ENCODE peak calls at places on chromosomes 12 and 14, in seven cellular contexts. One of them, this sample, is unnamed.

GRCh38 chr14:76104802-76105355 is 46.8 kb upstream of the GPATCH2L start:
- DNase-seq in HL-60: no peak
- DNase-seq in fibroblast of lung: no peak
- DNase-seq in left ventricle myocardium inferior: no peak
- DNase-seq in A549: no peak
- DNase-seq in astrocyte of the spinal cord: no peak
- DNase-seq in CD4-positive, alpha-beta T cell: no peak
- DNase-seq in this sample: no peak

GRCh38 chr12:3545121-3545796 is 54.3 kb downstream of the PRMT8 start:
- DNase-seq in HL-60: no peak
- DNase-seq in fibroblast of lung: no peak
- DNase-seq in left ventricle myocardium inferior: no peak
- DNase-seq in A549: no peak
- DNase-seq in astrocyte of the spinal cord: no peak
- DNase-seq in CD4-positive, alpha-beta T cell: no peak
- DNase-seq in this sample: no peak

GRCh38 chr12:46389130-46389616 is 16.6 kb upstream of the SLC38A2 start:
- DNase-seq in HL-60: no peak
- DNase-seq in fibroblast of lung: peak; percentile 99
- DNase-seq in left ventricle myocardium inferior: no peak
- DNase-seq in A549: no peak
- DNase-seq in astrocyte of the spinal cord: peak; percentile 93
- DNase-seq in CD4-positive, alpha-beta T cell: no peak
- DNase-seq in this sample: no peak

GRCh38 chr14:106691601-106692291 is 1165.4 kb downstream of the TMEM121 start:
- DNase-seq in HL-60: peak; percentile 64
- DNase-seq in fibroblast of lung: no peak
- DNase-seq in left ventricle myocardium inferior: peak; percentile 14
- DNase-seq in A549: no peak
- DNase-seq in astrocyte of the spinal cord: no peak
- DNase-seq in CD4-positive, alpha-beta T cell: peak; percentile 59
- DNase-seq in this sample: peak; percentile 44

GRCh38 chr12:50082644-50083043 is 2.5 kb upstream of the SMARCD1 start:
- DNase-seq in HL-60: no peak
- DNase-seq in fibroblast of lung: no peak
- DNase-seq in left ventricle myocardium inferior: no peak
- DNase-seq in A549: no peak
- DNase-seq in astrocyte of the spinal cord: no peak
- DNase-seq in CD4-positive, alpha-beta T cell: no peak
- DNase-seq in this sample: no peak

GRCh38 chr12:100716949-100717732 is 77.4 kb upstream of the ANO4 start:
- DNase-seq in HL-60: no peak
- DNase-seq in fibroblast of lung: peak; percentile 13
- DNase-seq in left ventricle myocardium inferior: no peak
- DNase-seq in A549: peak; percentile 28
- DNase-seq in astrocyte of the spinal cord: peak; percentile 7
- DNase-seq in CD4-positive, alpha-beta T cell: no peak
- DNase-seq in this sample: no peak

GRCh38 chr12:132322206-132323132 is 6.9 kb downstream of the GALNT9 start:
- DNase-seq in HL-60: no peak
- DNase-seq in fibroblast of lung: no peak
- DNase-seq in left ventricle myocardium inferior: no peak
- DNase-seq in A549: no peak
- DNase-seq in astrocyte of the spinal cord: peak; percentile 4
- DNase-seq in CD4-positive, alpha-beta T cell: no peak
- DNase-seq in this sample: no peak

GRCh38 chr14:65499138-65499537 is 86.6 kb downstream of the FUT8 start:
- DNase-seq in HL-60: no peak
- DNase-seq in fibroblast of lung: no peak
- DNase-seq in left ventricle myocardium inferior: no peak
- DNase-seq in A549: no peak
- DNase-seq in astrocyte of the spinal cord: no peak
- DNase-seq in CD4-positive, alpha-beta T cell: no peak
- DNase-seq in this sample: no peak

GRCh38 chr12:32535260-32535999 is 136.1 kb downstream of the FGD4 start:
- DNase-seq in HL-60: peak; percentile 88
- DNase-seq in fibroblast of lung: peak; percentile 83
- DNase-seq in left ventricle myocardium inferior: peak; percentile 89
- DNase-seq in A549: peak; percentile 31
- DNase-seq in astrocyte of the spinal cord: peak; percentile 75
- DNase-seq in CD4-positive, alpha-beta T cell: no peak
- DNase-seq in this sample: no peak

GRCh38 chr14:58750321-58751269 is 112.8 kb downstream of the DACT1 start:
- DNase-seq in HL-60: no peak
- DNase-seq in fibroblast of lung: no peak
- DNase-seq in left ventricle myocardium inferior: no peak
- DNase-seq in A549: no peak
- DNase-seq in astrocyte of the spinal cord: no peak
- DNase-seq in CD4-positive, alpha-beta T cell: no peak
- DNase-seq in this sample: no peak

GRCh38 chr12:113231275-113232231 is 10.3 kb downstream of the TPCN1 start:
- DNase-seq in HL-60: no peak
- DNase-seq in fibroblast of lung: peak; percentile 49
- DNase-seq in left ventricle myocardium inferior: no peak
- DNase-seq in A549: no peak
- DNase-seq in astrocyte of the spinal cord: peak; percentile 79
- DNase-seq in CD4-positive, alpha-beta T cell: no peak
- DNase-seq in this sample: no peak

GRCh38 chr14:23415821-23416480 is 7.9 kb upstream of the MYH6 start:
- DNase-seq in HL-60: no peak
- DNase-seq in fibroblast of lung: no peak
- DNase-seq in left ventricle myocardium inferior: no peak
- DNase-seq in A549: no peak
- DNase-seq in astrocyte of the spinal cord: no peak
- DNase-seq in CD4-positive, alpha-beta T cell: no peak
- DNase-seq in this sample: no peak

GRCh38 chr14:74465335-74465734 is 27.8 kb downstream of the NPC2 start:
- DNase-seq in HL-60: no peak
- DNase-seq in fibroblast of lung: no peak
- DNase-seq in left ventricle myocardium inferior: no peak
- DNase-seq in A549: no peak
- DNase-seq in astrocyte of the spinal cord: no peak
- DNase-seq in CD4-positive, alpha-beta T cell: no peak
- DNase-seq in this sample: no peak

GRCh38 chr12:50862316-50862715 is 19.6 kb downstream of the TMPRSS12 start:
- DNase-seq in HL-60: no peak
- DNase-seq in fibroblast of lung: peak; percentile 78
- DNase-seq in left ventricle myocardium inferior: no peak
- DNase-seq in A549: peak; percentile 44
- DNase-seq in astrocyte of the spinal cord: peak; percentile 46
- DNase-seq in CD4-positive, alpha-beta T cell: no peak
- DNase-seq in this sample: no peak

GRCh38 chr12:71426648-71427047 is 12.9 kb upstream of the LGR5 start:
- DNase-seq in HL-60: no peak
- DNase-seq in fibroblast of lung: peak; percentile 23
- DNase-seq in left ventricle myocardium inferior: no peak
- DNase-seq in A549: no peak
- DNase-seq in astrocyte of the spinal cord: peak; percentile 16
- DNase-seq in CD4-positive, alpha-beta T cell: no peak
- DNase-seq in this sample: no peak

DNA sequence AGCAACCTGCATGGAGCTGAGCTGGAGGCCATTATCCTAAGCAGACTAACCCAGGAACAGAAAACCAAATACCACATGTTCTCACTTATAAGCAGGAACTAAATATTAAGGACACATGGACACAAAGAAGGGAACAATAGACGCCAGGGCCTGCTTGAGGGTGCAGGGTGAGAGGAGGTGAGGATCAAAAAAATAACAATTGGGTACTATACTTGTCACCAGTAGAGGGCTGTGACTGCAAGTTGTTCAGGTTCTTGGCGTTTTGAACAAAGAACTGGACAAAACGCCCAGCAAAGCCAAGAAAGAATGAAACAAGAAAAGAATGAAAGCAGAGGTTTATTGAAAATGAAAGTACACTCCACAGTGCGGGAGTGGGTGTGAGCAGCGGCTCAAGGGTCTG is 208.5 kb upstream of the NEDD1 start:
- DNase-seq in HL-60: no peak
- DNase-seq in fibroblast of lung: no peak
- DNase-seq in left ventricle myocardium inferior: no peak
- DNase-seq in A549: no peak
- DNase-seq in astrocyte of the spinal cord: no peak
- DNase-seq in CD4-positive, alpha-beta T cell: no peak
- DNase-seq in this sample: no peak
- TF ChIP-seq CTCF in HL-60: no peak
- TF ChIP-seq CTCF in fibroblast of lung: peak; percentile 16
- TF ChIP-seq CTCF in left ventricle myocardium inferior: no peak
- TF ChIP-seq CTCF in A549: peak; percentile 29
- TF ChIP-seq CTCF in astrocyte of the spinal cord: no peak
- TF ChIP-seq CTCF in CD4-positive, alpha-beta T cell: no peak
- TF ChIP-seq CTCF in this sample: no peak

GRCh38 chr14:55706341-55706684 is 126.3 kb downstream of the KTN1 start:
- DNase-seq in HL-60: no peak
- DNase-seq in fibroblast of lung: no peak
- DNase-seq in left ventricle myocardium inferior: no peak
- DNase-seq in A549: no peak
- DNase-seq in astrocyte of the spinal cord: no peak
- DNase-seq in CD4-positive, alpha-beta T cell: no peak
- DNase-seq in this sample: no peak

GRCh38 chr14:55706893-55707292 is 126.9 kb downstream of the KTN1 start:
- DNase-seq in HL-60: no peak
- DNase-seq in fibroblast of lung: peak; percentile 5
- DNase-seq in left ventricle myocardium inferior: no peak
- DNase-seq in A549: no peak
- DNase-seq in astrocyte of the spinal cord: no peak
- DNase-seq in CD4-positive, alpha-beta T cell: no peak
- DNase-seq in this sample: no peak

GRCh38 chr14:55704654-55705053 is 124.6 kb downstream of the KTN1 start:
- DNase-seq in HL-60: no peak
- DNase-seq in fibroblast of lung: no peak
- DNase-seq in left ventricle myocardium inferior: no peak
- DNase-seq in A549: no peak
- DNase-seq in astrocyte of the spinal cord: no peak
- DNase-seq in CD4-positive, alpha-beta T cell: no peak
- DNase-seq in this sample: no peak

GRCh38 chr14:55705651-55706340 is 125.8 kb downstream of the KTN1 start:
- DNase-seq in HL-60: no peak
- DNase-seq in fibroblast of lung: no peak
- DNase-seq in left ventricle myocardium inferior: no peak
- DNase-seq in A549: no peak
- DNase-seq in astrocyte of the spinal cord: no peak
- DNase-seq in CD4-positive, alpha-beta T cell: no peak
- DNase-seq in this sample: no peak

GRCh38 chr14:55707365-55707804 is 127.4 kb downstream of the KTN1 start:
- DNase-seq in HL-60: peak; percentile 2
- DNase-seq in fibroblast of lung: peak; percentile 76
- DNase-seq in left ventricle myocardium inferior: no peak
- DNase-seq in A549: peak; percentile 41
- DNase-seq in astrocyte of the spinal cord: peak; percentile 65
- DNase-seq in CD4-positive, alpha-beta T cell: no peak
- DNase-seq in this sample: no peak
- TF ChIP-seq CTCF in HL-60: peak; percentile 22
- TF ChIP-seq CTCF in fibroblast of lung: peak; percentile 55
- TF ChIP-seq CTCF in left ventricle myocardium inferior: peak; percentile 69
- TF ChIP-seq CTCF in A549: peak; percentile 86
- TF ChIP-seq CTCF in astrocyte of the spinal cord: peak; percentile 69
- TF ChIP-seq CTCF in CD4-positive, alpha-beta T cell: peak; percentile 44
- TF ChIP-seq CTCF in this sample: peak; percentile 38

DNA sequence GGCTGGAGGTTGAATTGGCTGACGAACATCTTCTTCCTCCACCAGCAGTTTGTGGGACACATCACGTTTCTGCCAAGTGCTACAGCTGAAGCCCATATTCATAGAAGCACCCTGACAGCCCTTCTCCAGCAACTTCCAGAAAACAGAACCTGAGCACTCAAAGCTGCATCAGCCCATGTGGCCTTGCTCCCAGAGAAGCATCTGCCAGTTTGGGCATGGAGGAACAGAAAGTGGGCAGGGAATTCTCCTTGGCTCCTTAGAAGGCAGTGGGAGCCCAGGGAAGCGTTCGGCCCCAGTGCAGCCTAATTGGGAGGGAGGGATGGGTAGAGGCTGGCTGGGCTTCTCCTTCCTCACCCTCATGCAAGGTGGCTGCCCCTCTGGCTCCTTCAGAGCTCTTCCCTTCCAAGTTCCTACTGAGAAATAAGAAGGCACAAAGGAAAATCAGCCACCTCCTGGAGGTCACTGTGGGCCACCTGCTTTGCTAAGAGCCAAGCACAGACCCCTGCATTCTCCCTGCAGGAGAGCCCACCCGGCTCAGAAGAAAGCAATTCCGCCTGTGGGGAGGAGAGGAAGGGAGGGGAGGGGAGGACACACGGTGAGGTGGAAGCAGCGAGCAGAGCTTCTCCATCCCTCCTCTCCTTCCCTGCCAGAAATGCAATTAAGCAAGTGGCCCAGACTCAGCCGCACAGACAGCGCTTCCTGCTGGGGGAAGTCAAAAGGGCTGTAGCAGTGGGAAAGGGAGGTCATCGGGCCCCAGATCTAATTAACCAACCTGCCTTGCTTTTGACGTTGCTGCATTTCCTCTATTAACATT is 4.2 kb upstream of the NGB start:
- DNase-seq in HL-60: peak; percentile 48
- DNase-seq in fibroblast of lung: no peak
- DNase-seq in left ventricle myocardium inferior: no peak
- DNase-seq in A549: no peak
- DNase-seq in astrocyte of the spinal cord: no peak
- DNase-seq in CD4-positive, alpha-beta T cell: no peak
- DNase-seq in this sample: no peak
- TF ChIP-seq CTCF in HL-60: no peak
- TF ChIP-seq CTCF in fibroblast of lung: no peak
- TF ChIP-seq CTCF in left ventricle myocardium inferior: no peak
- TF ChIP-seq CTCF in A549: no peak
- TF ChIP-seq CTCF in astrocyte of the spinal cord: no peak
- TF ChIP-seq CTCF in CD4-positive, alpha-beta T cell: no peak
- TF ChIP-seq CTCF in this sample: no peak

GRCh38 chr14:93267149-93267711 is 60.2 kb downstream of the UBR7 start:
- DNase-seq in HL-60: no peak
- DNase-seq in fibroblast of lung: no peak
- DNase-seq in left ventricle myocardium inferior: no peak
- DNase-seq in A549: no peak
- DNase-seq in astrocyte of the spinal cord: no peak
- DNase-seq in CD4-positive, alpha-beta T cell: no peak
- DNase-seq in this sample: no peak

GRCh38 chr14:93269341-93270068 is 62.4 kb downstream of the UBR7 start:
- DNase-seq in HL-60: no peak
- DNase-seq in fibroblast of lung: peak; percentile 72
- DNase-seq in left ventricle myocardium inferior: no peak
- DNase-seq in A549: peak; percentile 55
- DNase-seq in astrocyte of the spinal cord: peak; percentile 59
- DNase-seq in CD4-positive, alpha-beta T cell: no peak
- DNase-seq in this sample: no peak

GRCh38 chr14:93268406-93268805 is 61.4 kb downstream of the UBR7 start:
- DNase-seq in HL-60: no peak
- DNase-seq in fibroblast of lung: no peak
- DNase-seq in left ventricle myocardium inferior: no peak
- DNase-seq in A549: no peak
- DNase-seq in astrocyte of the spinal cord: no peak
- DNase-seq in CD4-positive, alpha-beta T cell: no peak
- DNase-seq in this sample: no peak

GRCh38 chr14:93274055-93274806 is 58.6 kb downstream of the BTBD7 start:
- DNase-seq in HL-60: no peak
- DNase-seq in fibroblast of lung: no peak
- DNase-seq in left ventricle myocardium inferior: no peak
- DNase-seq in A549: no peak
- DNase-seq in astrocyte of the spinal cord: no peak
- DNase-seq in CD4-positive, alpha-beta T cell: no peak
- DNase-seq in this sample: no peak

DNA sequence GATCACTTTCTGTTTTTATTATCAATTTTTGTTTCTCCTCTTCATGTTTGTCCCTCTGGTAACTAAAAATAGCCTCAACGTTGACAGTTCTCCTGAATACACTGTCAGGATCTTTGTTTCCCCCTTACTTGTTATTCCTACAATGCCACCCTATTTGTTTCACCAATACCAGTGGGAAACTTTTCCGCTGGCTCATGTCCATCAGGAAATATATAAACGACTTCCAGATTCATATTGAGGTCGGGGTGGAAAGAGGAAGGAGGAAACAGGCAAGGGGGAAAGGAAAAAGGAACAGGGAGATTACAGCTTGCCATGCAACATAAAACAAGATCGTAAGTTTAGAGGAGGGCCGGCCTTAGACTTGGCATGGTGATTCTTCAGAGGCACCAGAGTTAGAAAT is 61.7 kb downstream of the BTBD7 start:
- DNase-seq in HL-60: no peak
- DNase-seq in fibroblast of lung: no peak
- DNase-seq in left ventricle myocardium inferior: no peak
- DNase-seq in A549: no peak
- DNase-seq in astrocyte of the spinal cord: no peak
- DNase-seq in CD4-positive, alpha-beta T cell: no peak
- DNase-seq in this sample: no peak
- TF ChIP-seq CTCF in HL-60: no peak
- TF ChIP-seq CTCF in fibroblast of lung: no peak
- TF ChIP-seq CTCF in left ventricle myocardium inferior: no peak
- TF ChIP-seq CTCF in A549: no peak
- TF ChIP-seq CTCF in astrocyte of the spinal cord: no peak
- TF ChIP-seq CTCF in CD4-positive, alpha-beta T cell: no peak
- TF ChIP-seq CTCF in this sample: no peak